ENCODE peak calls at places on chromosome 17, in nine cellular contexts. L is choroid plexus epithelial cell, S is thoracic aorta, N is heart left ventricle, Y is breast epithelium, Q is keratinocyte, W is IMR-90, O is HL-60, G is left ventricle myocardium inferior. C is an unnamed sample.

GRCh38 chr17:50270430-50271172 is 3.7 kb upstream of the TMEM92 start:
- DNase-seq in W (peak), O (no peak), N (no peak), Q (no peak), L (peak), Y (peak), S (no peak), G (no peak), C (peak)

GRCh38 chr17:78226752-78227454 is 4.5 kb upstream of the TMEM235 start:
- DNase-seq in L (no peak), Y (no peak), O (peak), G (no peak), N (no peak), W (no peak), S (no peak), Q (no peak), C (no peak)

GRCh38 chr17:79799174-79799537 is 2.3 kb upstream of the CBX8 start:
- DNase-seq in L (no peak), S (no peak), Y (no peak), O (no peak), N (no peak), W (no peak), Q (no peak), G (no peak), C (no peak)

GRCh38 chr17:82269138-82269881 is 4.2 kb downstream of the CSNK1D start:
- DNase-seq in Y (no peak), G (no peak), O (no peak), Q (no peak), N (no peak), S (no peak), W (no peak), L (peak), C (no peak)

GRCh38 chr17:47717845-47718621 is 15.0 kb upstream of the TBX21 start:
- DNase-seq in Y (no peak), O (no peak), G (no peak), W (no peak), N (no peak), Q (no peak), S (no peak), L (no peak), C (no peak)

GRCh38 chr17:79956853-79957252 is 78.8 kb downstream of the TBC1D16 start:
- DNase-seq in G (peak), S (no peak), Q (no peak), N (no peak), Y (peak), L (no peak), O (no peak), W (no peak), C (no peak)

GRCh38 chr17:41625602-41626001 is 1.2 kb upstream of the KRT17 start:
- DNase-seq in L (no peak), Q (no peak), O (no peak), S (no peak), Y (peak), G (no peak), N (peak), W (no peak), C (no peak)

GRCh38 chr17:81510798-81511549 is 1.6 kb downstream of the ACTG1 start:
- DNase-seq in S (no peak), O (peak), G (no peak), N (no peak), L (peak), W (no peak), Q (no peak), Y (no peak), C (peak)

GRCh38 chr17:57419940-57420522 is 163.7 kb downstream of the MSI2 start:
- DNase-seq in G (no peak), O (no peak), L (no peak), W (no peak), Y (no peak), S (no peak), Q (no peak), N (no peak), C (no peak)

DNA sequence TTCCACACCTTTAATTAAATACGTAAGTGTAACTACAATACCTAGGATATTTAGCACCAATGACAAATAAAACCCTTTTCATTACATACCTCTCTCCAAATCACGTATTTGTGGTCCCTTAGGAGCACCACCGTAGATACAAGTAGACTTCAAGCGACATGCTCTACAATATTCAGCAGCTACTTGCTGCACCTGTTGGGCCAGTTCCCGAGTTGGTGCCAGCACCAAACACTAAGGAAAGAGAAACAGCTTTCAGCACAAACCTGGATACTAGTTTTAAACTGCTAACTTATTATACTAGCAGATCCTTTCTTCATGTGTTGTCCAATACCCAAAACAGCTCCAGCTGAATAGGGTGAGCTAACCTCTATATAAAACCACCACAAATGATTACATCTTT is 2.7 kb downstream of the DDX5 start:
- DNase-seq in L (no peak), W (no peak), O (peak), N (no peak), G (no peak), Y (no peak), S (no peak), Q (no peak), C (no peak)
- H3K4me3 ChIP-seq in L (peak), W (no peak), O (no peak), N (no peak), G (peak), Y (peak), S (peak), Q (no peak), C (peak)

DNA sequence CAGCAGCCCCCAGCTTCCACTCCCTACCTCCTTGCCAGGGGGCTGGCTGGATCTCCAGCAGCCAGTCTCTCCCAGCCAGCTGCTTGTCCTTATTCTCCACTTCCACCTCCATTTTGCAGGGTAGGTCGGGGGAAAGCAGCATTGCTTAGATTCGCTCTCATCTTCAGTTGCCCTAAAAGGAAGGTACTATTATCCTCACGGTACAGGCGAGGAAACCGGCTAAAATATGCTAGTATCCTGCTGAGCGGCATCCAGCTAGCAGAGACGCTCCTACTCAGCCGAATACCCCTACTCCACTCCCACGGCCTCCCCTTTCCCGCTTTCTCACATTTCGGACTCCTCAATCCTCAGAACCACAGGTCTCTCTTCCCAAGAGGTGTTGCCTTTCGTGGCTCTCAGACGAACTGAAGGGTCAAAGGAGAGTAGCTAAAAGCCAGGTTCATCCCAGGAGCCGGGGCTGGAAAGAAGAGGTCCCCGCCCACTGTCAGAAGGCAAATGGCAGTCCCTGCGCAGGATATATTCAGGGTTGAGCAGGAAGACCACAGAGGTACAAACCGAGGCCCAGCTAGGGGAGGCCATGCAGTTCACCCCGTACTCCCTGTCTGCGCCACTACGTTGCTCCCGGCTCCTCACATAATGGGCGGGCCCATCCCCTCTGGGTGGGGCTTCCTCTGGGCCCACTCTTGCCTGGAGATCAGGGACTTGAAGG is 1.6 kb upstream of the RAB11FIP4 start:
- DNase-seq in S (no peak), Q (no peak), W (no peak), G (no peak), Y (no peak), N (no peak), L (no peak), O (no peak), C (no peak)
- TF ChIP-seq CTCF in S (no peak), Q (no peak), W (no peak), G (no peak), Y (no peak), N (no peak), L (no peak), O (no peak), C (no peak)

GRCh38 chr17:68433911-68434503 is 23.3 kb downstream of the WIPI1 start:
- DNase-seq in Y (no peak), L (no peak), G (no peak), Q (no peak), W (no peak), O (no peak), N (no peak), S (no peak), C (no peak)

GRCh38 chr17:68435361-68435760 is 21.9 kb downstream of the WIPI1 start:
- DNase-seq in G (no peak), Q (no peak), L (no peak), N (no peak), O (no peak), W (no peak), Y (no peak), S (no peak), C (no peak)

GRCh38 chr17:68433211-68433610 is 24.1 kb downstream of the WIPI1 start:
- DNase-seq in G (no peak), Y (no peak), O (no peak), Q (no peak), N (no peak), S (no peak), W (no peak), L (no peak), C (no peak)

GRCh38 chr17:68437979-68438877 is 19.1 kb downstream of the WIPI1 start:
- DNase-seq in Y (no peak), W (peak), G (peak), S (no peak), O (no peak), Q (no peak), N (peak), L (peak), C (peak)

GRCh38 chr17:68435876-68436842 is 21.1 kb downstream of the WIPI1 start:
- DNase-seq in Y (peak), Q (peak), W (peak), O (no peak), L (peak), S (no peak), N (peak), G (peak), C (peak)
- H3K4me3 ChIP-seq in Y (peak), Q (no peak), W (no peak), O (no peak), L (no peak), S (no peak), N (no peak), G (no peak), C (no peak)

GRCh38 chr17:4156750-4157381 is 13.9 kb downstream of the CYB5D2 start:
- DNase-seq in S (no peak), Q (no peak), N (no peak), W (no peak), G (no peak), Y (no peak), O (no peak), L (no peak), C (no peak)
- TF ChIP-seq CTCF in S (no peak), Q (peak), N (no peak), W (no peak), G (peak), Y (no peak), O (no peak), L (peak), C (no peak)